ENCODE peak calls at places on chromosomes 6 and 20, in seven cellular contexts. One of them, this sample, is unnamed.
A peak's percentile ranks its signal among the peaks of the same experiment; 100 is the strongest.

GRCh38 chr6:170279977-170280688 is 10.7 kb downstream of the DLL1 start:
- DNase-seq in adipocyte: peak; percentile 59
- DNase-seq in ovary: peak; percentile 67
- DNase-seq in lower leg skin: no peak
- DNase-seq in COR-L47: no peak
- DNase-seq in choroid plexus epithelial cell: peak; percentile 21
- DNase-seq in cardiac muscle cell: peak; percentile 60
- DNase-seq in this sample: peak; percentile 60

GRCh38 chr6:113594726-113595125 is 262.4 kb upstream of the MARCKS start:
- DNase-seq in cardiac muscle cell: no peak
- DNase-seq in adipocyte: no peak
- DNase-seq in COR-L47: no peak
- DNase-seq in choroid plexus epithelial cell: no peak
- DNase-seq in lower leg skin: no peak
- DNase-seq in ovary: no peak
- DNase-seq in this sample: no peak

GRCh38 chr6:167763056-167763944 is 63.4 kb upstream of the AFDN start:
- DNase-seq in adipocyte: no peak
- DNase-seq in lower leg skin: peak; percentile 43
- DNase-seq in cardiac muscle cell: no peak
- DNase-seq in ovary: no peak
- DNase-seq in choroid plexus epithelial cell: no peak
- DNase-seq in COR-L47: no peak
- DNase-seq in this sample: no peak

GRCh38 chr20:44714701-44715494 is at the start of gene CCN5:
- DNase-seq in cardiac muscle cell: no peak
- DNase-seq in choroid plexus epithelial cell: peak; percentile 88
- DNase-seq in COR-L47: peak; percentile 64
- DNase-seq in ovary: peak; percentile 87
- DNase-seq in adipocyte: peak; percentile 90
- DNase-seq in lower leg skin: peak; percentile 97
- DNase-seq in this sample: peak; percentile 85

GRCh38 chr6:125868252-125868651 is 77.5 kb downstream of the NCOA7 start:
- DNase-seq in COR-L47: no peak
- DNase-seq in cardiac muscle cell: no peak
- DNase-seq in lower leg skin: no peak
- DNase-seq in choroid plexus epithelial cell: peak; percentile 12
- DNase-seq in adipocyte: no peak
- DNase-seq in ovary: no peak
- DNase-seq in this sample: peak; percentile 70

GRCh38 chr6:139679516-139680179 is 305.2 kb upstream of the CITED2 start:
- DNase-seq in COR-L47: no peak
- DNase-seq in cardiac muscle cell: no peak
- DNase-seq in ovary: no peak
- DNase-seq in adipocyte: peak; percentile 58
- DNase-seq in lower leg skin: no peak
- DNase-seq in choroid plexus epithelial cell: peak; percentile 84
- DNase-seq in this sample: peak; percentile 16

GRCh38 chr20:63084563-63084927 is 77.8 kb upstream of the BHLHE23 start:
- DNase-seq in ovary: peak; percentile 7
- DNase-seq in cardiac muscle cell: no peak
- DNase-seq in lower leg skin: peak; percentile 64
- DNase-seq in adipocyte: no peak
- DNase-seq in COR-L47: no peak
- DNase-seq in choroid plexus epithelial cell: no peak
- DNase-seq in this sample: no peak

GRCh38 chr20:38214256-38214870 is 46.2 kb downstream of the KIAA1755 start:
- DNase-seq in ovary: no peak
- DNase-seq in lower leg skin: no peak
- DNase-seq in COR-L47: no peak
- DNase-seq in choroid plexus epithelial cell: no peak
- DNase-seq in adipocyte: no peak
- DNase-seq in cardiac muscle cell: no peak
- DNase-seq in this sample: no peak

GRCh38 chr20:51687071-51687470 is 81.1 kb downstream of the ATP9A start:
- DNase-seq in lower leg skin: no peak
- DNase-seq in ovary: no peak
- DNase-seq in cardiac muscle cell: no peak
- DNase-seq in adipocyte: peak; percentile 33
- DNase-seq in choroid plexus epithelial cell: peak; percentile 45
- DNase-seq in COR-L47: no peak
- DNase-seq in this sample: peak; percentile 42

GRCh38 chr6:80287607-80288006 is 181.1 kb downstream of the BCKDHB start:
- DNase-seq in ovary: no peak
- DNase-seq in COR-L47: no peak
- DNase-seq in choroid plexus epithelial cell: no peak
- DNase-seq in lower leg skin: no peak
- DNase-seq in cardiac muscle cell: no peak
- DNase-seq in adipocyte: no peak
- DNase-seq in this sample: no peak

GRCh38 chr6:161631676-161632194 is 357.9 kb upstream of the AGPAT4 start:
- DNase-seq in ovary: no peak
- DNase-seq in adipocyte: peak; percentile 89
- DNase-seq in choroid plexus epithelial cell: peak; percentile 70
- DNase-seq in lower leg skin: no peak
- DNase-seq in COR-L47: no peak
- DNase-seq in cardiac muscle cell: no peak
- DNase-seq in this sample: peak; percentile 93

GRCh38 chr6:130513770-130514169 is 148.0 kb downstream of the TMEM200A start:
- DNase-seq in choroid plexus epithelial cell: peak; percentile 88
- DNase-seq in adipocyte: peak; percentile 35
- DNase-seq in lower leg skin: no peak
- DNase-seq in ovary: no peak
- DNase-seq in cardiac muscle cell: no peak
- DNase-seq in COR-L47: no peak
- DNase-seq in this sample: peak; percentile 60

GRCh38 chr6:113627480-113627879 is 229.7 kb upstream of the MARCKS start:
- DNase-seq in cardiac muscle cell: no peak
- DNase-seq in COR-L47: no peak
- DNase-seq in ovary: no peak
- DNase-seq in choroid plexus epithelial cell: no peak
- DNase-seq in lower leg skin: no peak
- DNase-seq in adipocyte: no peak
- DNase-seq in this sample: no peak

GRCh38 chr6:90701146-90701781 is 114.4 kb upstream of the MAP3K7 start:
- DNase-seq in lower leg skin: no peak
- DNase-seq in adipocyte: no peak
- DNase-seq in choroid plexus epithelial cell: peak; percentile 1
- DNase-seq in cardiac muscle cell: no peak
- DNase-seq in ovary: no peak
- DNase-seq in COR-L47: no peak
- DNase-seq in this sample: no peak

GRCh38 chr6:4369616-4370015 is 234.2 kb upstream of the ECI2 start:
- DNase-seq in COR-L47: no peak
- DNase-seq in adipocyte: peak; percentile 33
- DNase-seq in ovary: no peak
- DNase-seq in cardiac muscle cell: no peak
- DNase-seq in choroid plexus epithelial cell: peak; percentile 89
- DNase-seq in lower leg skin: no peak
- DNase-seq in this sample: peak; percentile 89

GRCh38 chr20:21166801-21167200 is 40.9 kb downstream of the KIZ start:
- DNase-seq in cardiac muscle cell: no peak
- DNase-seq in choroid plexus epithelial cell: no peak
- DNase-seq in COR-L47: no peak
- DNase-seq in lower leg skin: no peak
- DNase-seq in adipocyte: no peak
- DNase-seq in ovary: no peak
- DNase-seq in this sample: no peak

GRCh38 chr6:3324262-3324942 is 65.7 kb downstream of the PSMG4 start:
- DNase-seq in COR-L47: no peak
- DNase-seq in cardiac muscle cell: no peak
- DNase-seq in ovary: no peak
- DNase-seq in adipocyte: peak; percentile 67
- DNase-seq in choroid plexus epithelial cell: peak; percentile 93
- DNase-seq in lower leg skin: peak; percentile 83
- DNase-seq in this sample: peak; percentile 95

GRCh38 chr20:51022227-51022802 is 592 bp downstream of the KCNG1 start:
- DNase-seq in lower leg skin: no peak
- DNase-seq in adipocyte: no peak
- DNase-seq in ovary: no peak
- DNase-seq in cardiac muscle cell: peak; percentile 9
- DNase-seq in choroid plexus epithelial cell: no peak
- DNase-seq in COR-L47: no peak
- DNase-seq in this sample: no peak